ENCODE peak calls at places on chromosomes 5 and 9, in four cellular contexts. One of them, this sample, is unnamed.

GRCh38 chr5:40594811-40595210 is 84.9 kb upstream of the PTGER4 start:
- DNase-seq in WTC11: no peak
- DNase-seq in K562: no peak
- DNase-seq in HepG2: no peak
- DNase-seq in this sample: no peak

GRCh38 chr5:393846-394275 is 49.1 kb upstream of the EXOC3 start:
- DNase-seq in WTC11: no peak
- DNase-seq in K562: no peak
- DNase-seq in HepG2: no peak
- DNase-seq in this sample: no peak

GRCh38 chr5:59218424-59219045 is 635.7 kb downstream of the RAB3C start:
- DNase-seq in WTC11: no peak
- DNase-seq in K562: no peak
- DNase-seq in HepG2: peak
- DNase-seq in this sample: peak

GRCh38 chr9:120408680-120409258 is 171.2 kb downstream of the CDK5RAP2 start:
- DNase-seq in WTC11: no peak
- DNase-seq in K562: no peak
- DNase-seq in HepG2: no peak
- DNase-seq in this sample: peak

GRCh38 chr9:132404228-132404881 is 2.3 kb downstream of the TTF1 start:
- DNase-seq in WTC11: no peak
- DNase-seq in K562: no peak
- DNase-seq in HepG2: no peak
- DNase-seq in this sample: no peak

GRCh38 chr9:134236001-134236421 is 71.6 kb upstream of the RNU6ATAC start:
- DNase-seq in WTC11: no peak
- DNase-seq in K562: no peak
- DNase-seq in HepG2: no peak
- DNase-seq in this sample: no peak

GRCh38 chr5:14171621-14172020 is 28.5 kb downstream of the TRIO start:
- DNase-seq in WTC11: no peak
- DNase-seq in K562: no peak
- DNase-seq in HepG2: peak
- DNase-seq in this sample: no peak

GRCh38 chr5:54567996-54568395 is 50.4 kb downstream of the SNX18 start:
- DNase-seq in WTC11: no peak
- DNase-seq in K562: no peak
- DNase-seq in HepG2: no peak
- DNase-seq in this sample: no peak

GRCh38 chr5:15168397-15168796 is 296.8 kb upstream of the ANKH start:
- DNase-seq in WTC11: no peak
- DNase-seq in K562: no peak
- DNase-seq in HepG2: no peak
- DNase-seq in this sample: peak

GRCh38 chr5:37823433-37824152 is 16.2 kb downstream of the GDNF start:
- DNase-seq in WTC11: no peak
- DNase-seq in K562: no peak
- DNase-seq in HepG2: no peak
- DNase-seq in this sample: no peak

GRCh38 chr5:168679515-168679920 is 100.3 kb upstream of the PANK3 start:
- DNase-seq in WTC11: peak
- DNase-seq in K562: peak
- DNase-seq in HepG2: peak
- DNase-seq in this sample: peak

GRCh38 chr5:37777472-37778135 is 62.2 kb downstream of the GDNF start:
- DNase-seq in WTC11: no peak
- DNase-seq in K562: no peak
- DNase-seq in HepG2: no peak
- DNase-seq in this sample: no peak

GRCh38 chr9:79046401-79046800 is 525.4 kb upstream of the TLE4 start:
- DNase-seq in WTC11: no peak
- DNase-seq in K562: no peak
- DNase-seq in HepG2: no peak
- DNase-seq in this sample: no peak

GRCh38 chr5:159210306-159210722 is 961 bp upstream of the RNF145 start:
- DNase-seq in WTC11: no peak
- DNase-seq in K562: no peak
- DNase-seq in HepG2: peak
- DNase-seq in this sample: peak

GRCh38 chr5:139402561-139403158 is 1.2 kb downstream of the SPATA24 start:
- DNase-seq in WTC11: peak
- DNase-seq in K562: peak
- DNase-seq in HepG2: peak
- DNase-seq in this sample: no peak

GRCh38 chr5:74895906-74896305 is 29.7 kb upstream of the FAM169A start:
- DNase-seq in WTC11: no peak
- DNase-seq in K562: no peak
- DNase-seq in HepG2: no peak
- DNase-seq in this sample: no peak

GRCh38 chr5:176793736-176794135 is 16.6 kb upstream of the UNC5A start:
- DNase-seq in WTC11: no peak
- DNase-seq in K562: no peak
- DNase-seq in HepG2: no peak
- DNase-seq in this sample: peak

GRCh38 chr5:38803246-38803645 is 42.6 kb upstream of the OSMR start:
- DNase-seq in WTC11: no peak
- DNase-seq in K562: no peak
- DNase-seq in HepG2: no peak
- DNase-seq in this sample: no peak

GRCh38 chr5:122111513-122111912 is 17.8 kb upstream of the ZNF474 start:
- DNase-seq in WTC11: no peak
- DNase-seq in K562: no peak
- DNase-seq in HepG2: no peak
- DNase-seq in this sample: no peak

GRCh38 chr5:122077451-122078115 is 476 bp downstream of the LOX start:
- DNase-seq in WTC11: peak
- DNase-seq in K562: no peak
- DNase-seq in HepG2: peak
- DNase-seq in this sample: peak

GRCh38 chr9:22208846-22209585 is 199.9 kb upstream of the CDKN2B start:
- DNase-seq in WTC11: no peak
- DNase-seq in K562: no peak
- DNase-seq in HepG2: no peak
- DNase-seq in this sample: no peak

GRCh38 chr9:133701981-133702797 is 36.0 kb downstream of the SARDH start:
- DNase-seq in WTC11: peak
- DNase-seq in K562: no peak
- DNase-seq in HepG2: no peak
- DNase-seq in this sample: no peak

GRCh38 chr9:92561374-92562329 is 25.9 kb upstream of the ECM2 start:
- DNase-seq in WTC11: no peak
- DNase-seq in K562: no peak
- DNase-seq in HepG2: no peak
- DNase-seq in this sample: no peak

DNA sequence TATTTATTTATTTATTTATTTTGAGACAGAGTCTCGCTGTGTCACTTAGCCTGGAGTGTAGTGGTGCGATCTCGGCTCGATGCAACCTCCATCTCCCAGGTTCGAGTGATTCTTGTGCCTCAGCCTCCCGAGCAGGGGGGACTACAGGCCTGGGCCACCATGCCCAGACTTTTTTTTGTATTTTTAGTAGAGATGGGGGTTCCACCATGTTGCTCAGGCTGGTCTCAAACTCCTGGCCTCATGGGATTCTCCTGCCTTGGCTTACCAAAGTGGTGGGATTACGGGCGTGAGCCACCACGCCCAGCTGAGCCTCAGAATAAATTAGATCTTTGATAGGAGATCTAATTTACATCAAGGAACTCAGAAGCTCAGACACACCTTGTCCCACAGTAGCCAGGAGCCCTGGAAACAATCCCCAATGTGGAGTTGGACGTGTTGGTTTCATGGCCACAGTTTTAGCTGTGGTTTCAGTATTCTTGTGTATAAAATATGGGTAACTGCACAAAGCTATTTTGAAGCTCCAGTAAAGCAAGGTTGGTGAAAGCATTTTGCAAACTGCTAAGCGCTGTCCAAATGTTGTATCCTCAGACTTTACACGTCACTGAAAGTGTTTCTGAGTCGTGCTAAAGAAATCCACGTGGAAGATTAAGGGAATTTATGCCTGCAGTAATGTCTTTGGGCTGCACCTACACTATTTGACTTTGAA is 3.0 kb upstream of the HNRNPAB start:
- DNase-seq in WTC11: peak
- DNase-seq in K562: no peak
- DNase-seq in HepG2: no peak
- DNase-seq in this sample: no peak
- TF ChIP-seq FOXJ3 in WTC11: no peak
- TF ChIP-seq FOXJ3 in K562: no peak
- TF ChIP-seq FOXJ3 in HepG2: no peak
- TF ChIP-seq FOXJ3 in this sample: no peak

DNA sequence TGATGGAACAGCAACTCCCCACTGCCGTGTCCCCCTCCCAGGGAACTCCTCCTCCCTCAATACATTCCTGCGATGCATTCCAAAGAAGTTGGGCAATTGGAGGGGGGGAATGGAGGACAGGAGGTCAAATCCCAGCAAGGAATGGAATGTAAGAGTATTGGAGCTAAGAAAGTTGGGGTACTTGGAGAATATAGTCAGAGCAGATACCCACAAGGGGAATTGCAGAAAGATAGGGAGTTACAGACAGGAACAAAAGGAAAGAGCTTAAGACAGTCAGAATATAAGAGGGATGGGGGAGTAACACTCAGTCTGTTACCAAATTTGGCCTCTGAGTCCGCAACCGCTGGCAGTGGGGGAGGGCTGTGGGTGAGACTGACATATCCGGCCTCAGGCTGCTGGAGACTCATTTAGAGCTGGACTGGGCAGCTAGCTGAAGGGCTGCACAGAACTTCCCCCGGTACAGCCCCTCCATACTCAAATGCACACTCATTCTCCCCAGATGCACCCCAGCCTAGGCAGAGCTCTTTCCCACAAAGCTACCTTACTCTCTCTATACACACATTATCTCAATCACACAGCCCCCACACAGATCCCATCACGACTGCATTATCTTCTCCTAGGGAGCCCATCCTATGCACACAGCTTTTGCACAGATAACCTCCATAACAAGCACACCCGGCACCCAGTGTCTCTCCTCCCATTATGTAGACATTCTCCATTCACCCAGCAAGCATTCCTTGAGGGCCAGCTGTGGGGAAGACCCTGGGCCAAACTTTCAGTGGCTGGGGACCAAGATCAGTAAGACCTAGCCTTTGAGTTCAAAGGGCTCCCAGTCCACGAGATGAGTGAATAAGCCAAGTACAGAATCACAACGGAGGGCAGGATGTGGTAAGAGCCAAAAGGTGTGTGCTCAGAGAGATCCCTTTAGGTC is 3.7 kb downstream of the TLN1 start:
- DNase-seq in WTC11: peak
- DNase-seq in K562: peak
- DNase-seq in HepG2: peak
- DNase-seq in this sample: no peak
- TF ChIP-seq FOXJ3 in WTC11: no peak
- TF ChIP-seq FOXJ3 in K562: no peak
- TF ChIP-seq FOXJ3 in HepG2: no peak
- TF ChIP-seq FOXJ3 in this sample: no peak

GRCh38 chr9:91028166-91028827 is 226.7 kb downstream of the SYK start:
- DNase-seq in WTC11: no peak
- DNase-seq in K562: no peak
- DNase-seq in HepG2: no peak
- DNase-seq in this sample: no peak
- TF ChIP-seq FOXJ3 in WTC11: no peak
- TF ChIP-seq FOXJ3 in K562: no peak
- TF ChIP-seq FOXJ3 in HepG2: no peak
- TF ChIP-seq FOXJ3 in this sample: no peak

DNA sequence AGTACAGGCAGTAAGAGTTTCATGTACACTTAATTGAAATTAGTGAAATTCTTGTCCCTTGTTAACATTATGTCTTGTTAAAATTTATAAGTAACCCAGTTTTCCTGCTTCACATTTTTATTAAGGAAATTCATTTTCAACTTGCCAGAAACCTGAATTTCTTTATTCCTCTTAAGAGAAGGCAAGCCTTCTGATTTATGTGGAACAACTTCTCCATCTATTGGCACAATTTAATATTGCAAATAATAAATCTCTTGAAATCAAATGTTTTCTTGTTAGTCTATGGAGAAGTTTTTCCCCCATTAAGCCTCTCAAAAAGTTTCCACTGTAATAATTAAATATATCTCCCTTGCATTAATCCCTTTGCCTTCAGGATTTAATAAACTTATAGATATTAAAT is 33.8 kb upstream of the ACO1 start:
- DNase-seq in WTC11: no peak
- DNase-seq in K562: no peak
- DNase-seq in HepG2: peak
- DNase-seq in this sample: no peak
- TF ChIP-seq FOXJ3 in WTC11: no peak
- TF ChIP-seq FOXJ3 in K562: no peak
- TF ChIP-seq FOXJ3 in HepG2: no peak
- TF ChIP-seq FOXJ3 in this sample: no peak

DNA sequence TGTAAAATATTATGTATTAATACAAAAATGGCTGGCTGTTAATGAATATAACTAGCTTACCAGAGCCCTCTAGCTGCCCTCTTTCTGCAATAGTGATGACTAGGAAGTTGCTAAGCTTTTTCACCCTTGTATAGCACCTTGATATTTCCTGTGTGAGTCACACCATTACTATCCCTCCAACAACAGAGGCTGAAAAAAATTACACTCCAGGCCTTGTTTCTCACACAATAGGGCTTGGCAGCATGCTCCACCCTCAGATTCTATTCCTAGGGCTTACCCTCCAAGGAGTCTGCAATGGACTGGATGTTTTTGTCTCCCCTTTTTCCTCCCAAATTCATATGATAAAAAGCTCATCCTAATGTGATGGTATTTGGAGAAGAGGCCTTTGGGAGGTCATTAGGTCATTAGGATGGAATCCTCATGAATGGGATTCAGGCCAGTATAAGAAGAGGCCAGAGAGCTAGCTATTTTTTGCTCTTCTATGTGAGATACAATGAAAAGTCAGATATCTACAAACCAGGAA is 184.6 kb upstream of the MAP1B start:
- DNase-seq in WTC11: no peak
- DNase-seq in K562: no peak
- DNase-seq in HepG2: peak
- DNase-seq in this sample: no peak
- TF ChIP-seq FOXJ3 in WTC11: no peak
- TF ChIP-seq FOXJ3 in K562: no peak
- TF ChIP-seq FOXJ3 in HepG2: no peak
- TF ChIP-seq FOXJ3 in this sample: no peak

GRCh38 chr5:71481441-71481840 is 26.0 kb downstream of the BDP1 start:
- DNase-seq in WTC11: no peak
- DNase-seq in K562: no peak
- DNase-seq in HepG2: no peak
- DNase-seq in this sample: no peak

GRCh38 chr5:71483355-71483754 is 27.9 kb downstream of the BDP1 start:
- DNase-seq in WTC11: no peak
- DNase-seq in K562: no peak
- DNase-seq in HepG2: peak
- DNase-seq in this sample: no peak

DNA sequence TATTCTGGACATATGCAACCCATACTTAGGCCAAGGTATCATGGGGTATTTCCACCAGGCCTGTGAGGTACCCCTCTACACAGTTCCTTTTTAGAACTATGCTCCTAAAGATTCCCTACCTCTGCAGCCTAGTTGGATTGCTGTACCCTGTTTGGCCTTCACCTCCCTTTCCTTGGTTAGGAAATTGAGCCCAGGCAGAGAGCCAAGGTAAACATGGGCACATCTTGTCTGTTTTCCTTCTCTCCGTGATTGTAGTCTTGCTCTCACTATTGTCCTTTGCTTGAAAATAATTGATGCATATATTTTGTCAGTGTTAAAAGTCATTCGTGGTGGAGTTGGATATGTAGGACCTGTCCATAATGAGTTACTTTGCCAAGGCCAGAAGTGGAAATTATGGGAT is 26.7 kb downstream of the BDP1 start:
- DNase-seq in WTC11: no peak
- DNase-seq in K562: no peak
- DNase-seq in HepG2: peak
- DNase-seq in this sample: no peak
- TF ChIP-seq FOXJ3 in WTC11: no peak
- TF ChIP-seq FOXJ3 in K562: no peak
- TF ChIP-seq FOXJ3 in HepG2: no peak
- TF ChIP-seq FOXJ3 in this sample: no peak